ENCODE peak calls at places on chromosomes 13 and 19, in five cellular contexts. One of them, this sample, is unnamed.

GRCh38 chr13:59950201-59950730 is 213.5 kb downstream of the DIAPH3 start:
- DNase-seq in tibial nerve: no peak
- DNase-seq in stimulated activated CD4-positive, alpha-beta T cell treated with anti-CD3 and anti-CD28 coated beads, Interleukin-15, amount 100 ng/mL, for 1 hour: no peak
- DNase-seq in HFF-Myc: no peak
- DNase-seq in GOT3: no peak
- DNase-seq in this sample: no peak

GRCh38 chr19:19538767-19539166 is 702 bp downstream of the CILP2 start:
- DNase-seq in tibial nerve: no peak
- DNase-seq in stimulated activated CD4-positive, alpha-beta T cell treated with anti-CD3 and anti-CD28 coated beads, Interleukin-15, amount 100 ng/mL, for 1 hour: no peak
- DNase-seq in HFF-Myc: no peak
- DNase-seq in GOT3: no peak
- DNase-seq in this sample: no peak

GRCh38 chr19:4583961-4584669 is 24.6 kb upstream of the SEMA6B start:
- DNase-seq in tibial nerve: no peak
- DNase-seq in stimulated activated CD4-positive, alpha-beta T cell treated with anti-CD3 and anti-CD28 coated beads, Interleukin-15, amount 100 ng/mL, for 1 hour: no peak
- DNase-seq in HFF-Myc: no peak
- DNase-seq in GOT3: no peak
- DNase-seq in this sample: no peak

GRCh38 chr19:38475176-38475575 is 41.7 kb downstream of the RYR1 start:
- DNase-seq in tibial nerve: no peak
- DNase-seq in stimulated activated CD4-positive, alpha-beta T cell treated with anti-CD3 and anti-CD28 coated beads, Interleukin-15, amount 100 ng/mL, for 1 hour: no peak
- DNase-seq in HFF-Myc: no peak
- DNase-seq in GOT3: no peak
- DNase-seq in this sample: no peak

GRCh38 chr19:15213715-15214381 is 13.1 kb upstream of the NOTCH3 start:
- DNase-seq in tibial nerve: no peak
- DNase-seq in stimulated activated CD4-positive, alpha-beta T cell treated with anti-CD3 and anti-CD28 coated beads, Interleukin-15, amount 100 ng/mL, for 1 hour: no peak
- DNase-seq in HFF-Myc: no peak
- DNase-seq in GOT3: no peak
- DNase-seq in this sample: no peak

GRCh38 chr13:95452376-95452775 is 100.1 kb upstream of the CLDN10 start:
- DNase-seq in tibial nerve: no peak
- DNase-seq in stimulated activated CD4-positive, alpha-beta T cell treated with anti-CD3 and anti-CD28 coated beads, Interleukin-15, amount 100 ng/mL, for 1 hour: no peak
- DNase-seq in HFF-Myc: no peak
- DNase-seq in GOT3: no peak
- DNase-seq in this sample: no peak

GRCh38 chr19:38036707-38037106 is 129.7 kb downstream of the SIPA1L3 start:
- DNase-seq in tibial nerve: no peak
- DNase-seq in stimulated activated CD4-positive, alpha-beta T cell treated with anti-CD3 and anti-CD28 coated beads, Interleukin-15, amount 100 ng/mL, for 1 hour: no peak
- DNase-seq in HFF-Myc: no peak
- DNase-seq in GOT3: no peak
- DNase-seq in this sample: no peak

GRCh38 chr13:48315981-48316380 is 12.4 kb downstream of the RB1 start:
- DNase-seq in tibial nerve: no peak
- DNase-seq in stimulated activated CD4-positive, alpha-beta T cell treated with anti-CD3 and anti-CD28 coated beads, Interleukin-15, amount 100 ng/mL, for 1 hour: no peak
- DNase-seq in HFF-Myc: no peak
- DNase-seq in GOT3: no peak
- DNase-seq in this sample: no peak

GRCh38 chr13:99220199-99220931 is 19.7 kb downstream of the UBAC2 start:
- DNase-seq in tibial nerve: no peak
- DNase-seq in stimulated activated CD4-positive, alpha-beta T cell treated with anti-CD3 and anti-CD28 coated beads, Interleukin-15, amount 100 ng/mL, for 1 hour: no peak
- DNase-seq in HFF-Myc: no peak
- DNase-seq in GOT3: no peak
- DNase-seq in this sample: no peak

GRCh38 chr19:52896431-52897148 is 845 bp downstream of the ZNF320 start:
- DNase-seq in tibial nerve: peak
- DNase-seq in stimulated activated CD4-positive, alpha-beta T cell treated with anti-CD3 and anti-CD28 coated beads, Interleukin-15, amount 100 ng/mL, for 1 hour: no peak
- DNase-seq in HFF-Myc: no peak
- DNase-seq in GOT3: no peak
- DNase-seq in this sample: no peak

GRCh38 chr19:45154064-45154827 is 6.5 kb downstream of the NKPD1 start:
- DNase-seq in tibial nerve: no peak
- DNase-seq in stimulated activated CD4-positive, alpha-beta T cell treated with anti-CD3 and anti-CD28 coated beads, Interleukin-15, amount 100 ng/mL, for 1 hour: no peak
- DNase-seq in HFF-Myc: peak
- DNase-seq in GOT3: no peak
- DNase-seq in this sample: no peak

GRCh38 chr13:43021926-43022670 is 1.3 kb upstream of the DNAJC15 start:
- DNase-seq in tibial nerve: no peak
- DNase-seq in stimulated activated CD4-positive, alpha-beta T cell treated with anti-CD3 and anti-CD28 coated beads, Interleukin-15, amount 100 ng/mL, for 1 hour: no peak
- DNase-seq in HFF-Myc: no peak
- DNase-seq in GOT3: no peak
- DNase-seq in this sample: no peak

GRCh38 chr13:39415003-39415402 is 188.0 kb downstream of the LHFPL6 start:
- DNase-seq in tibial nerve: peak
- DNase-seq in stimulated activated CD4-positive, alpha-beta T cell treated with anti-CD3 and anti-CD28 coated beads, Interleukin-15, amount 100 ng/mL, for 1 hour: no peak
- DNase-seq in HFF-Myc: no peak
- DNase-seq in GOT3: no peak
- DNase-seq in this sample: no peak

GRCh38 chr19:674282-675151 is 1.7 kb upstream of the FSTL3 start:
- DNase-seq in tibial nerve: no peak
- DNase-seq in stimulated activated CD4-positive, alpha-beta T cell treated with anti-CD3 and anti-CD28 coated beads, Interleukin-15, amount 100 ng/mL, for 1 hour: no peak
- DNase-seq in HFF-Myc: no peak
- DNase-seq in GOT3: no peak
- DNase-seq in this sample: no peak

GRCh38 chr13:31424130-31424729 is 224.5 kb downstream of the B3GLCT start:
- DNase-seq in tibial nerve: peak
- DNase-seq in stimulated activated CD4-positive, alpha-beta T cell treated with anti-CD3 and anti-CD28 coated beads, Interleukin-15, amount 100 ng/mL, for 1 hour: peak
- DNase-seq in HFF-Myc: peak
- DNase-seq in GOT3: peak
- DNase-seq in this sample: peak

GRCh38 chr13:26621731-26622401 is 64.4 kb downstream of the WASF3 start:
- DNase-seq in tibial nerve: no peak
- DNase-seq in stimulated activated CD4-positive, alpha-beta T cell treated with anti-CD3 and anti-CD28 coated beads, Interleukin-15, amount 100 ng/mL, for 1 hour: no peak
- DNase-seq in HFF-Myc: no peak
- DNase-seq in GOT3: no peak
- DNase-seq in this sample: no peak

GRCh38 chr19:18310966-18311365 is 11.9 kb downstream of the LSM4 start:
- DNase-seq in tibial nerve: no peak
- DNase-seq in stimulated activated CD4-positive, alpha-beta T cell treated with anti-CD3 and anti-CD28 coated beads, Interleukin-15, amount 100 ng/mL, for 1 hour: no peak
- DNase-seq in HFF-Myc: no peak
- DNase-seq in GOT3: no peak
- DNase-seq in this sample: no peak

GRCh38 chr19:45442927-45443461 is 19.3 kb upstream of the ERCC1 start:
- DNase-seq in tibial nerve: peak
- DNase-seq in stimulated activated CD4-positive, alpha-beta T cell treated with anti-CD3 and anti-CD28 coated beads, Interleukin-15, amount 100 ng/mL, for 1 hour: no peak
- DNase-seq in HFF-Myc: no peak
- DNase-seq in GOT3: no peak
- DNase-seq in this sample: no peak

GRCh38 chr13:83798731-83799130 is 83.5 kb downstream of the SLITRK1 start:
- DNase-seq in tibial nerve: no peak
- DNase-seq in stimulated activated CD4-positive, alpha-beta T cell treated with anti-CD3 and anti-CD28 coated beads, Interleukin-15, amount 100 ng/mL, for 1 hour: no peak
- DNase-seq in HFF-Myc: no peak
- DNase-seq in GOT3: no peak
- DNase-seq in this sample: no peak

GRCh38 chr13:44293908-44294735 is 79.5 kb upstream of the SERP2 start:
- DNase-seq in tibial nerve: no peak
- DNase-seq in stimulated activated CD4-positive, alpha-beta T cell treated with anti-CD3 and anti-CD28 coated beads, Interleukin-15, amount 100 ng/mL, for 1 hour: no peak
- DNase-seq in HFF-Myc: no peak
- DNase-seq in GOT3: no peak
- DNase-seq in this sample: no peak

GRCh38 chr13:85896516-85897450 is 97.6 kb upstream of the SLITRK6 start:
- DNase-seq in tibial nerve: no peak
- DNase-seq in stimulated activated CD4-positive, alpha-beta T cell treated with anti-CD3 and anti-CD28 coated beads, Interleukin-15, amount 100 ng/mL, for 1 hour: no peak
- DNase-seq in HFF-Myc: no peak
- DNase-seq in GOT3: no peak
- DNase-seq in this sample: no peak